ENCODE peak calls at places on chromosomes 13 and 19, in seven cellular contexts. N, R, U, P, K, E and D are unnamed samples.

GRCh38 chr13:19172647-19173030 is 9.0 kb downstream of the TUBA3C start:
- DNase-seq in N (no peak), R (no peak), U (no peak), P (no peak), K (no peak), E (no peak), D (no peak)

GRCh38 chr13:32150794-32151193 is 119.2 kb downstream of the FRY start:
- DNase-seq in N (peak), R (no peak), U (no peak), P (no peak), K (no peak), E (no peak), D (no peak)

GRCh38 chr13:27034678-27035111 is 136.9 kb downstream of the USP12 start:
- DNase-seq in N (peak), R (no peak), U (no peak), P (no peak), K (no peak), E (no peak), D (no peak)

GRCh38 chr19:58555369-58555885 is 522 bp upstream of the CHMP2A start:
- DNase-seq in N (no peak), R (no peak), U (no peak), P (no peak), K (no peak), E (no peak), D (no peak)

GRCh38 chr13:73018336-73018735 is 40.5 kb upstream of the KLF5 start:
- DNase-seq in N (no peak), R (no peak), U (no peak), P (no peak), K (peak), E (no peak), D (no peak)

GRCh38 chr19:30001301-30001700 is 59.3 kb downstream of the URI1 start:
- DNase-seq in N (no peak), R (no peak), U (no peak), P (no peak), K (no peak), E (no peak), D (no peak)

GRCh38 chr19:10724573-10725071 is 6.7 kb downstream of the DNM2 start:
- DNase-seq in N (no peak), R (no peak), U (no peak), P (no peak), K (no peak), E (no peak), D (no peak)

GRCh38 chr19:49866933-49867782 is at the start of gene PNKP:
- DNase-seq in N (peak), R (peak), U (peak), P (peak), K (peak), E (peak), D (peak)

GRCh38 chr19:40521276-40521675 is 54.5 kb downstream of the SPTBN4 start:
- DNase-seq in N (no peak), R (no peak), U (peak), P (no peak), K (peak), E (no peak), D (peak)

GRCh38 chr13:76438050-76438449 is 448.2 kb downstream of the KCTD12 start:
- DNase-seq in N (no peak), R (no peak), U (no peak), P (no peak), K (no peak), E (no peak), D (no peak)

GRCh38 chr19:35899547-35900214 is 659 bp downstream of the NFKBID start:
- DNase-seq in N (peak), R (peak), U (peak), P (peak), K (peak), E (peak), D (peak)

GRCh38 chr13:38637576-38637975 is 49.3 kb upstream of the FREM2 start:
- DNase-seq in N (no peak), R (no peak), U (no peak), P (no peak), K (no peak), E (peak), D (no peak)

GRCh38 chr13:112655898-112656297 is 33.9 kb upstream of the ATP11A start:
- DNase-seq in N (no peak), R (no peak), U (no peak), P (no peak), K (no peak), E (no peak), D (no peak)

GRCh38 chr19:31595521-31595920 is 246.3 kb upstream of the TSHZ3 start:
- DNase-seq in N (no peak), R (no peak), U (no peak), P (no peak), K (no peak), E (no peak), D (no peak)

GRCh38 chr13:23160241-23161175 is 20.3 kb upstream of the SGCG start:
- DNase-seq in N (no peak), R (no peak), U (no peak), P (no peak), K (no peak), E (no peak), D (no peak)

GRCh38 chr19:22422220-22422619 is at the start of gene ZNF98:
- DNase-seq in N (peak), R (no peak), U (no peak), P (no peak), K (no peak), E (no peak), D (peak)

GRCh38 chr13:76035711-76036110 is 399.6 kb downstream of the LMO7 start:
- DNase-seq in N (no peak), R (no peak), U (no peak), P (no peak), K (no peak), E (no peak), D (no peak)

GRCh38 chr13:106052200-106052767 is 483.2 kb downstream of the EFNB2 start:
- DNase-seq in N (no peak), R (no peak), U (no peak), P (no peak), K (no peak), E (no peak), D (no peak)

GRCh38 chr13:25046985-25047660 is 48.8 kb upstream of the PABPC3 start:
- DNase-seq in N (no peak), R (no peak), U (no peak), P (no peak), K (no peak), E (peak), D (no peak)

GRCh38 chr13:100880166-100880565 is 205.6 kb upstream of the TMTC4 start:
- DNase-seq in N (no peak), R (no peak), U (no peak), P (no peak), K (no peak), E (no peak), D (no peak)

GRCh38 chr13:103852036-103852435 is 785.8 kb upstream of the SLC10A2 start:
- DNase-seq in N (no peak), R (no peak), U (no peak), P (no peak), K (no peak), E (no peak), D (no peak)

GRCh38 chr13:72585254-72585653 is 142.2 kb downstream of the MZT1 start:
- DNase-seq in N (no peak), R (no peak), U (no peak), P (no peak), K (no peak), E (no peak), D (no peak)

GRCh38 chr19:38564981-38565685 is 52.6 kb downstream of the MAP4K1 start:
- DNase-seq in N (no peak), R (no peak), U (no peak), P (peak), K (no peak), E (peak), D (no peak)

GRCh38 chr13:52969373-52969772 is 59.2 kb upstream of the OLFM4 start:
- DNase-seq in N (no peak), R (no peak), U (no peak), P (no peak), K (no peak), E (no peak), D (no peak)

GRCh38 chr13:109422163-109422562 is 364.2 kb downstream of the IRS2 start:
- DNase-seq in N (no peak), R (no peak), U (no peak), P (no peak), K (no peak), E (no peak), D (peak)

GRCh38 chr19:16449330-16449961 is 22.3 kb downstream of the EPS15L1 start:
- DNase-seq in N (no peak), R (peak), U (peak), P (peak), K (no peak), E (no peak), D (no peak)